ENCODE peak calls at places on chromosomes 2 and 18, in seven cellular contexts. S is body of pancreas, G is lung, I is GM06990, Y is WTC11, L is neural crest cell, E is type B pancreatic cell. T is an unnamed sample.

GRCh38 chr2:98952971-98953370 is 16.9 kb upstream of the CRACDL start:
- DNase-seq in S (no peak), G (no peak), I (no peak), Y (no peak), L (no peak), E (no peak), T (no peak)

GRCh38 chr2:114354199-114354598 is 88.2 kb upstream of the DPP10 start:
- DNase-seq in S (no peak), G (no peak), I (no peak), Y (no peak), L (no peak), E (no peak), T (no peak)

GRCh38 chr2:148534416-148535205 is 109.9 kb upstream of the EPC2 start:
- DNase-seq in S (no peak), G (peak), I (no peak), Y (no peak), L (no peak), E (no peak), T (no peak)

GRCh38 chr2:150028337-150028736 is 440.8 kb upstream of the MMADHC start:
- DNase-seq in S (no peak), G (no peak), I (no peak), Y (no peak), L (no peak), E (no peak), T (no peak)

GRCh38 chr2:45128580-45128997 is 119.3 kb upstream of the SIX2 start:
- DNase-seq in S (peak), G (no peak), I (no peak), Y (no peak), L (no peak), E (peak), T (no peak)

GRCh38 chr2:239245872-239246701 is 154.7 kb downstream of the HDAC4 start:
- DNase-seq in S (peak), G (no peak), I (no peak), Y (peak), L (no peak), E (no peak), T (no peak)

GRCh38 chr2:15243762-15244161 is 317.4 kb downstream of the NBAS start:
- DNase-seq in S (no peak), G (no peak), I (no peak), Y (no peak), L (no peak), E (no peak), T (no peak)

GRCh38 chr18:48924621-48925601 is 25.9 kb downstream of the SMAD7 start:
- DNase-seq in S (no peak), G (no peak), I (no peak), Y (no peak), L (no peak), E (no peak), T (no peak)

GRCh38 chr2:24635181-24635580 is 144.1 kb downstream of the NCOA1 start:
- DNase-seq in S (no peak), G (no peak), I (no peak), Y (no peak), L (no peak), E (no peak), T (no peak)

GRCh38 chr2:11870584-11870983 is 124.2 kb downstream of the LPIN1 start:
- DNase-seq in S (no peak), G (no peak), I (no peak), Y (no peak), L (no peak), E (no peak), T (no peak)

DNA sequence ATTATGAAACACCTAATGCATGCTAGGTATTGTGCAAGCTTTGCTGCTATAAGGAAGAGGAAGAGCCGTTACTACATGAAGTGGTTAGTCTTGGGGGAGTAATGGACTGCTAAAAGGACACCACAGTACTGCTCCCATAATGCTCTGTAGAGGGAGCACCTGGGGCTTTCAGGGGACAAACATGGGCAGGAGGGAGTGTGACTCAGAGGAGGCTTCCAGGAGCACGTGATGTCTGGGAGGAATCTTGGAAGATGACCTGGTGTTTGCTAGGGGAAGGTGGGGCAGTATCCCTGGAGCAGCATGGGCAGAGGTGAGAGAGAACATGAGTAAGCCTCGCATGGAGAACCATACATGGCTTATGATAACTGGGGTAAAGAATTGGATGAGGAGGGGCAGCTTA is 18.8 kb downstream of the MAPK4 start:
- DNase-seq in S (no peak), G (no peak), I (no peak), Y (no peak), L (no peak), E (no peak), T (no peak)
- TF ChIP-seq CTCF in S (no peak), G (no peak), I (no peak), Y (no peak), L (no peak), E (no peak), T (no peak)

DNA sequence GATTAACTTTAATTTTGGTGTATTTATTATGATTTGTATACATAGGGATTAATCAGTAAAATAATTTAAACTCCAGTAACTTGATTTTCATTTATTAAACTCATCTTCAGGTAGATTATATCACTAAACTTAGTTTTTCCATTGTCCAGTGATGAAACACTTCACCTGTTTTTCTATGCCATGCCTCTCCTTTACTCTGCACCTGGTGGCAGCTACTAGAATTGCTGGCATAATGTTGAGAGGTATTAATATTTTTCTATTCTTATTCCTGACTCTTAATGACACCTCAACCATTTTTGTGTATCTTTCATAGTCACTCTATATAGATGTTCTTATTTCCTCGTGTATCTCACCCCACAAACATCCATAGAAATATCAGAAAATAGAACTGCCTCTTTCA is 940.3 kb upstream of the CRIM1 start:
- DNase-seq in S (no peak), G (no peak), I (no peak), Y (no peak), L (no peak), E (no peak), T (no peak)
- TF ChIP-seq CTCF in S (no peak), G (no peak), I (no peak), Y (no peak), L (peak), E (peak), T (peak)

GRCh38 chr2:210445116-210445707 is 31.3 kb downstream of the LANCL1 start:
- DNase-seq in S (no peak), G (no peak), I (no peak), Y (no peak), L (no peak), E (no peak), T (no peak)
- TF ChIP-seq CTCF in S (peak), G (peak), I (peak), Y (peak), L (peak), E (peak), T (peak)

GRCh38 chr2:240848900-240849680 is 19.5 kb upstream of the AGXT start:
- DNase-seq in S (no peak), G (no peak), I (no peak), Y (no peak), L (no peak), E (no peak), T (no peak)

GRCh38 chr2:240850756-240851077 is 17.9 kb upstream of the AGXT start:
- DNase-seq in S (no peak), G (no peak), I (no peak), Y (no peak), L (no peak), E (no peak), T (no peak)

GRCh38 chr2:240850026-240850425 is 18.6 kb upstream of the AGXT start:
- DNase-seq in S (no peak), G (no peak), I (no peak), Y (no peak), L (no peak), E (no peak), T (no peak)

GRCh38 chr2:240852671-240853314 is 15.8 kb upstream of the AGXT start:
- DNase-seq in S (no peak), G (no peak), I (no peak), Y (no peak), L (no peak), E (no peak), T (no peak)

GRCh38 chr2:240851078-240851861 is 17.4 kb upstream of the AGXT start:
- DNase-seq in S (peak), G (peak), I (peak), Y (peak), L (peak), E (peak), T (peak)
- TF ChIP-seq CTCF in S (peak), G (peak), I (peak), Y (peak), L (peak), E (peak), T (peak)

T was measured in osteocyte.